ENCODE peak calls at places on chromosomes 1 and 21, in seven cellular contexts. G is left ventricle myocardium inferior; F is Peyer's patch; N is CD8-positive, alpha-beta memory T cell; P is cardiac muscle cell; Z is NT2/D1; J is ascending aorta. O is an unnamed sample. For H3K27me3, the result is how much of the 10 kb centered on the place peaks cover.

GRCh38 chr1:203607169-203607873 is 19.3 kb upstream of the ATP2B4 start:
- DNase-seq in P (no peak), N (peak), J (no peak), F (no peak), G (peak), Z (no peak), O (peak)

GRCh38 chr1:18191037-18191867 is 83.7 kb downstream of the IGSF21 start:
- DNase-seq in J (no peak), N (no peak), P (no peak), F (no peak), Z (no peak), G (no peak), O (no peak)

GRCh38 chr21:45865106-45865835 is 116.3 kb upstream of the COL6A1 start:
- DNase-seq in Z (no peak), P (no peak), J (peak), N (no peak), F (no peak), G (no peak), O (no peak)

GRCh38 chr1:150650193-150650592 is 20.8 kb upstream of the ENSA start:
- DNase-seq in J (no peak), F (peak), Z (no peak), G (no peak), P (no peak), N (no peak), O (no peak)

GRCh38 chr1:43272576-43273571 is 3.1 kb downstream of the TMEM125 start:
- DNase-seq in N (no peak), Z (no peak), J (peak), G (no peak), F (no peak), P (no peak), O (no peak)

GRCh38 chr1:5959667-5960230 is 32.5 kb downstream of the NPHP4 start:
- DNase-seq in G (no peak), N (no peak), P (no peak), Z (no peak), J (no peak), F (peak), O (no peak)

GRCh38 chr1:14055442-14056225 is 355.6 kb downstream of the PRDM2 start:
- DNase-seq in N (no peak), P (no peak), F (no peak), Z (no peak), G (no peak), J (no peak), O (no peak)

GRCh38 chr1:245205396-245205795 is 50.6 kb downstream of the KIF26B start:
- DNase-seq in J (no peak), F (no peak), G (no peak), P (no peak), N (no peak), Z (no peak), O (no peak)

GRCh38 chr1:193729429-193729828 is 543.0 kb upstream of the B3GALT2 start:
- DNase-seq in G (no peak), N (no peak), P (peak), F (no peak), J (no peak), Z (no peak), O (no peak)

GRCh38 chr1:50426702-50427085 is 3.5 kb upstream of the DMRTA2 start:
- DNase-seq in Z (no peak), P (no peak), G (no peak), F (no peak), N (no peak), J (no peak), O (no peak)

GRCh38 chr1:39105841-39106765 is 80.0 kb downstream of the NDUFS5 start:
- DNase-seq in F (no peak), P (peak), N (peak), G (peak), J (peak), Z (peak), O (peak)

GRCh38 chr1:66350001-66350547 is 183.9 kb upstream of the SGIP1 start:
- DNase-seq in Z (no peak), P (no peak), J (no peak), N (peak), F (no peak), G (peak), O (peak)

GRCh38 chr1:204280099-204280498 is 66.3 kb upstream of the GOLT1A start:
- DNase-seq in N (no peak), Z (no peak), G (no peak), P (no peak), J (no peak), F (no peak), O (no peak)

GRCh38 chr1:67746299-67746698 is 61.3 kb downstream of the GADD45A start:
- DNase-seq in G (no peak), N (no peak), F (no peak), Z (peak), J (peak), P (no peak), O (no peak)

GRCh38 chr1:207264663-207265270 is 56.7 kb upstream of the CD55 start:
- DNase-seq in G (no peak), N (no peak), Z (no peak), J (no peak), P (no peak), F (no peak), O (no peak)

GRCh38 chr1:177021741-177022140 is 142.8 kb downstream of the ASTN1 start:
- DNase-seq in Z (no peak), P (no peak), G (no peak), J (no peak), F (no peak), N (no peak), O (no peak)

GRCh38 chr1:65207317-65207716 is 59.3 kb downstream of the AK4 start:
- DNase-seq in Z (no peak), P (no peak), N (no peak), J (no peak), F (no peak), G (no peak), O (no peak)

GRCh38 chr1:59143824-59144223 is 153.1 kb upstream of the FGGY start:
- DNase-seq in P (peak), J (no peak), Z (peak), N (no peak), G (no peak), F (no peak), O (no peak)

GRCh38 chr1:242178924-242179708 is 180.2 kb upstream of the MAP1LC3C start:
- DNase-seq in G (no peak), P (no peak), Z (peak), J (no peak), F (no peak), N (no peak), O (no peak)

GRCh38 chr1:7493711-7494110 is 277.4 kb upstream of the VAMP3 start:
- DNase-seq in G (no peak), N (no peak), P (no peak), Z (no peak), J (no peak), F (no peak), O (no peak)

GRCh38 chr1:168972887-168973286 is 133.6 kb upstream of the ATP1B1 start:
- DNase-seq in F (no peak), Z (no peak), J (no peak), G (no peak), P (peak), N (no peak), O (no peak)

GRCh38 chr1:38577385-38577784 is 282.2 kb downstream of the RRAGC start:
- DNase-seq in F (no peak), G (no peak), J (no peak), N (no peak), Z (no peak), P (no peak), O (no peak)

GRCh38 chr21:39048574-39048973 is 134.7 kb downstream of the PSMG1 start:
- DNase-seq in F (no peak), J (peak), N (no peak), G (no peak), Z (no peak), P (no peak), O (no peak)

GRCh38 chr1:156708245-156708661 is 2.9 kb upstream of the CRABP2 start:
- DNase-seq in Z (no peak), G (no peak), P (no peak), N (no peak), J (no peak), F (no peak), O (no peak)

GRCh38 chr1:16375521-16376359 is 8.7 kb downstream of the SZRD1 start:
- DNase-seq in J (no peak), G (no peak), F (no peak), P (peak), N (no peak), Z (no peak), O (no peak)

GRCh38 chr1:77783141-77783540 is 3.7 kb downstream of the MIGA1 start:
- DNase-seq in J (no peak), F (no peak), N (no peak), P (no peak), Z (no peak), G (no peak), O (no peak)

GRCh38 chr21:34302496-34302895 is 61.3 kb upstream of the KCNE2 start:
- DNase-seq in G (no peak), F (no peak), P (no peak), Z (no peak), N (no peak), J (no peak), O (no peak)

GRCh38 chr1:156356875-156357534 is 12.0 kb upstream of the RHBG start:
- DNase-seq in G (no peak), N (peak), J (no peak), Z (peak), F (peak), P (peak), O (peak)

GRCh38 chr1:98066911-98067310 is 146.1 kb upstream of the DPYD start:
- DNase-seq in P (no peak), N (no peak), F (no peak), Z (no peak), J (no peak), G (no peak), O (no peak)

GRCh38 chr1:94180650-94181049 is 56.7 kb downstream of the ARHGAP29 start:
- DNase-seq in F (no peak), G (no peak), N (no peak), J (no peak), Z (no peak), P (no peak), O (no peak)

GRCh38 chr1:94684690-94685089 is 135.5 kb upstream of the SLC44A3 start:
- DNase-seq in F (no peak), G (no peak), J (no peak), P (no peak), N (no peak), Z (no peak), O (no peak)

GRCh38 chr1:218460367-218460766 is 115.2 kb downstream of the TGFB2 start:
- DNase-seq in J (peak), P (no peak), G (no peak), N (no peak), F (no peak), Z (peak), O (no peak)

GRCh38 chr21:34715518-34715917 is 46.7 kb downstream of the CLIC6 start:
- DNase-seq in Z (no peak), J (no peak), N (no peak), F (no peak), P (no peak), G (no peak), O (no peak)

GRCh38 chr1:151939789-151940188 is 30.5 kb upstream of the THEM4 start:
- DNase-seq in P (no peak), J (no peak), F (no peak), Z (no peak), G (no peak), N (no peak), O (no peak)

GRCh38 chr1:3397311-3397710 is 57.2 kb upstream of the ARHGEF16 start:
- DNase-seq in F (no peak), P (no peak), G (no peak), N (no peak), Z (no peak), J (peak), O (no peak)

GRCh38 chr1:25650219-25650576 is 33.6 kb downstream of the MAN1C1 start:
- DNase-seq in J (peak), G (no peak), F (no peak), P (no peak), N (no peak), Z (no peak), O (no peak)
- H3K27me3 ChIP-seq in J (under half), G (under half), F (under half), P (under half), N (under half), Z (under half), O (under half)

GRCh38 chr1:247147781-247148180 is 24.0 kb downstream of the ZNF124 start:
- DNase-seq in G (no peak), P (no peak), N (no peak), Z (no peak), F (no peak), J (no peak), O (no peak)
- H3K27me3 ChIP-seq in G (under half), P (under half), N (under half), Z (under half), F (under half), J (under half), O (under half)

GRCh38 chr21:42566524-42567180 is 53.0 kb downstream of the SLC37A1 start:
- DNase-seq in G (no peak), J (peak), Z (no peak), F (peak), P (no peak), N (no peak), O (no peak)
- H3K27me3 ChIP-seq in G (under half), J (under half), Z (under half), F (under half), P (under half), N (under half), O (under half)

DNA sequence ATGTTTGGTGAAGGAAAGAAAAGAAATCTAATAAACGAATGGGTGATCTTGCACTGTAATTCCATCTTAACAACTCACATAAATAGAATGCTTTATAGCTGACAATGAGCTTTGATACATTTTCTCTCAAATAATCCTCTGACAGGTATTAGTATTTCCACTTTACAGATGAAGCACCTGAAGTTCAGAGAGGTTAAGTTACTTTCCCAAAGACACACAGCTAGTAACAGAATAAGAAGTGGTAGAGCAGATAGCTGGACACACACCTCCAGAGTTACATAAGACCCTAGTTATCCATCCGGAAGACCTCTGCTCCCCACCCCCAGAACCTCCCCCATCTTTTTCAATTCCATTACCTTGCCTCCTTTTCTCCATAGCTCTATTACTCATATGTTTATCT is 213.3 kb upstream of the ZC3H12A start:
- DNase-seq in Z (no peak), P (no peak), J (no peak), N (no peak), G (no peak), F (no peak), O (no peak)
- H3K27me3 ChIP-seq in Z (under half), P (under half), J (under half), N (under half), G (half or more), F (under half), O (under half)

DNA sequence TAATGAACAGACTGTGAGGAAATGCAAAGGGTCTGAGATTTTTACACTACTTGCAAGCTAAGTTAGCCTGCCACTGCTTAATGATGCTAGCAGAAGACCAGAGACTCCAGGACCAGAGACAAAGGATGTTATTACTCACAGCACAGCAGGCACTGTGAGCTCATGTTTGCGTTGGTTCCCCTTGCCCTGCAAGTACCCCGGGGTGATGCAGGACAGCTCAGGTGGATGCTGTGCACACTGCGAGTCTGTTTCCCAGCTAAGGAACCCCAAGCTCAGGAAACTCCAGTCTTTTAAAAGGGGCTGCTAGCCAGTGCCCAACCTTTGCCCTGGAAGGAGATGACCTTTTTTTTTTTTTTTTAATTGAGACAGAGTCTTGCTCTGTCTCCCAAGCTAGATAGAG is 1.2 kb downstream of the FHAD1 start:
- DNase-seq in N (no peak), G (no peak), F (no peak), J (no peak), Z (no peak), P (no peak), O (no peak)
- H3K27me3 ChIP-seq in N (under half), G (half or more), F (under half), J (under half), Z (under half), P (under half), O (under half)